ENCODE peak calls at places on chromosomes 13 and 19, in four cellular contexts. J, U, D and Y are unnamed samples.

GRCh38 chr13:26707122-26708006 is 53.2 kb downstream of the GPR12 start:
- DNase-seq in U (peak; percentile 50), J (peak; percentile 71), D (peak; percentile 15), Y (no peak)

GRCh38 chr13:113483504-113484287 is 6.8 kb downstream of the DCUN1D2 start:
- DNase-seq in J (peak; percentile 23), U (no peak), D (no peak), Y (no peak)

GRCh38 chr13:72258340-72258981 is 391.5 kb upstream of the DACH1 start:
- DNase-seq in J (peak; percentile 35), U (no peak), D (no peak), Y (no peak)

GRCh38 chr13:45385320-45385719 is 32.9 kb downstream of the SLC25A30 start:
- DNase-seq in U (no peak), D (no peak), J (no peak), Y (no peak)

GRCh38 chr13:83940742-83941141 is 58.5 kb upstream of the SLITRK1 start:
- DNase-seq in U (no peak), J (no peak), D (no peak), Y (no peak)

GRCh38 chr19:13033819-13034611 is 38.7 kb downstream of the NFIX start:
- DNase-seq in U (peak; percentile 55), J (peak; percentile 85), D (peak; percentile 88), Y (no peak)

GRCh38 chr19:9144920-9145319 is 4.7 kb downstream of the ZNF317 start:
- DNase-seq in D (no peak), U (no peak), J (no peak), Y (no peak)

GRCh38 chr13:54965881-54966280 is 1937.3 kb downstream of the OLFM4 start:
- DNase-seq in U (no peak), D (no peak), J (no peak), Y (no peak)

GRCh38 chr13:76723551-76724232 is 162.5 kb downstream of the KCTD12 start:
- DNase-seq in J (peak; percentile 9), D (no peak), U (no peak), Y (no peak)
- TF ChIP-seq NR2C2 in J (no peak), D (no peak), U (no peak), Y (no peak)

GRCh38 chr19:16265890-16266585 is 58.6 kb upstream of the KLF2 start:
- DNase-seq in U (no peak), J (no peak), D (no peak), Y (no peak)

GRCh38 chr19:16266586-16266942 is 58.1 kb upstream of the KLF2 start:
- DNase-seq in J (no peak), U (no peak), D (no peak), Y (no peak)

GRCh38 chr19:16265205-16265604 is 59.4 kb upstream of the KLF2 start:
- DNase-seq in J (no peak), D (no peak), U (no peak), Y (no peak)

GRCh38 chr19:16273005-16273404 is 51.6 kb upstream of the KLF2 start:
- DNase-seq in D (no peak), U (no peak), J (no peak), Y (no peak)

DNA sequence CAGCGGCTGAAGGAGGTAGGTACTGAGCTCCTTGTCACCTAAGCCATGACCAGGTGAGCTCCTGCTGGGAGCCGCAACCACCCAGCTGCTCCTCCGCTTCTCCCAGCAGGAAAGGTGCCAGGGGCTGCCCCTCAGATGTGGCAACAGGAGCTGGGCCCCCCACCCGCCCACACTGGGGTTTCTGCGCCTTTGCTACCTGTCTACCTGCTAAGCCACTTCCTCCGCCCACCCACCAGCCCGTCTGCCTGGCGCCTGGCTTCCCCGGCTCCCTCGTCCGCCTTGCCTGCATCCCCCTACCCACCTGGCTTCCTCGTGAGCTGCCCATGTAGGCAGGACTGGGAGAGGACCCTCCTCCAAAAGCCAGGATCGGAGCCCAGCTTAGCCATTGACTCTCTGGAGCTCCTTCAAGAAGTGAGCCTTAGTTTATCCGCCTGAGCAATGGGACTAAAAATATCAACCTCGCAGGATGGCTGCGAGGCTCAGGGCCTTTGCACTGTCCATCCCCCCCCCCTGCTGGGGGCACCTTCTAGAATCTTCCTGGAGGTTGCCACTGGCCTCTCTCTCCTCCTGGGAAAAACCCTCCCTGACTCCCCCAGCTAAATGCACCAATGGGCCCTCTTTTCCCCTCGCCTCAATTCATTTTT is 55.8 kb upstream of the KLF2 start:
- DNase-seq in U (no peak), J (no peak), D (no peak), Y (no peak)
- TF ChIP-seq NR2C2 in U (no peak), J (no peak), D (no peak), Y (no peak)

GRCh38 chr13:30375436-30375835 is 46.9 kb upstream of the UBE2L5 start:
- DNase-seq in U (no peak), J (no peak), D (no peak), Y (no peak)
- TF ChIP-seq NR2C2 in U (no peak), J (no peak), D (no peak), Y (no peak)

GRCh38 chr19:1251233-1251502 is 2.8 kb downstream of the MIDN start:
- DNase-seq in J (no peak), D (no peak), U (peak; percentile 37), Y (no peak)

GRCh38 chr19:1252818-1253513 is 4.6 kb downstream of the MIDN start:
- DNase-seq in D (no peak), J (no peak), U (peak; percentile 82), Y (no peak)

GRCh38 chr19:1251503-1252220 is 3.3 kb downstream of the MIDN start:
- DNase-seq in D (no peak), J (no peak), U (peak; percentile 90), Y (no peak)

GRCh38 chr19:1253514-1254080 is 5.2 kb downstream of the MIDN start:
- DNase-seq in D (no peak), U (peak; percentile 85), J (no peak), Y (no peak)

DNA sequence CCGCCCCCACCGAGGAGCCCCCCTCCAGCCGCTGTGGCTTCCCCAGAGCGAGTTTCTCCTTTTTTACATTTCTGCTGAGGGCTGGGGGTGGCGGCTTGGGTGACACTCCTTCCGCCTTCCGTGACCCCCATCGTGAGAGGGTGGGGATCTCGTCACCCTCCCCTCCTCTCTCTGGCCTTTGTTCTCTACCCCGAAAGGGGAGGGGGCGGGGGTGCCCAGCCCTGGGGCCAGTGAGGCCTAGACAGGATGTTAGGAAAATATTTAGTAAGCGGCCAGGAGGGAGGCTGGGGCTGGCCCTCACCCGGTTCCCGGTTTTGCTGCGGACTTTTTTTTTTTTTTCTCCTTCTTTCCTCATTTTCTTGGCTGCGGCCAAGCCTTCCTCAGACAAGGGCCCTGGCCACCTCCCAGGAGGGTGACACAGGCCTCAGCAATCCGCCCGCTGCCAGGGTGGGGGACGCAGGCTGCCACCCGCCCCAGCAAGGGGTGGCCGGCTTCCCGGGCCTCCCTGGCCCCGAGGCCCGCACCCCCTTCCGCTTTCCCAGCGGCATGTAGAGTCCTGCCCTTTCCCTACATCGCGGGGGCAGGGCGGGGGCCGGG is 3.9 kb downstream of the MIDN start:
- DNase-seq in U (no peak), J (no peak), D (no peak), Y (no peak)
- TF ChIP-seq NR2C2 in U (no peak), J (no peak), D (no peak), Y (no peak)

GRCh38 chr13:79631260-79631659 is 150.3 kb downstream of the NDFIP2 start:
- DNase-seq in D (no peak), U (no peak), J (no peak), Y (no peak)
- TF ChIP-seq NR2C2 in D (no peak), U (no peak), J (no peak), Y (no peak)

GRCh38 chr13:112067871-112068305 is 939 bp downstream of the SOX1 start:
- DNase-seq in D (no peak), J (peak; percentile 56), U (no peak), Y (no peak)

GRCh38 chr13:112065521-112065866 is 1.5 kb upstream of the SOX1 start:
- DNase-seq in U (no peak), D (no peak), J (no peak), Y (no peak)

GRCh38 chr13:112067121-112067741 is at the start of gene SOX1:
- DNase-seq in D (no peak), J (peak; percentile 68), U (no peak), Y (no peak)

GRCh38 chr13:112065867-112066623 is 904 bp upstream of the SOX1 start:
- DNase-seq in D (no peak), J (peak; percentile 66), U (no peak), Y (no peak)

GRCh38 chr13:112066624-112067004 is 335 bp upstream of the SOX1 start:
- DNase-seq in D (no peak), U (no peak), J (peak; percentile 83), Y (no peak)
- TF ChIP-seq NR2C2 in D (no peak), U (no peak), J (no peak), Y (no peak)

GRCh38 chr19:10655457-10656312 is 1.5 kb downstream of the ILF3 start:
- DNase-seq in D (peak; percentile 14), J (no peak), U (peak; percentile 12), Y (no peak)
- TF ChIP-seq NR2C2 in D (peak; percentile 59), J (no peak), U (no peak), Y (no peak)

DNA sequence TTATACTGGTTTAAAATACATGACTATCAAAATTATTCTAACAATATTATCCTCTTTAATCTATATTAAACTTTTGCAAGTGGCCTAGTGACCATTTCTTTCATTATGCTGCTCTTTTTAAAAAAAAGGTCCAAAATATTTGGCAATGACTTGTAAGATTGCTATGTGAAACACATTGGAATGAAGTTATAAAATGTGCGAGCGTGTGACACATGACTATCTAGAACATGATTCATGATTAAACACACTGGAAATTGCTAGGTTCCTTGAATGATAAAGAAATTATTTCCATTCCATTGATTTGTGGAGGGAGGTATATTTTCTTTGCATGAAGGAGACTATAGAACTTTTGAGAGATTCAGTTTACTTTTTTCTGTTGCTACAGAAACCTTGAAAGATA is 739.1 kb downstream of the DIAPH3 start:
- DNase-seq in D (no peak), U (no peak), J (no peak), Y (no peak)
- TF ChIP-seq NR2C2 in D (no peak), U (no peak), J (no peak), Y (no peak)

GRCh38 chr13:48625396-48626076 is 28.2 kb upstream of the CYSLTR2 start:
- DNase-seq in D (no peak), J (no peak), U (no peak), Y (no peak)
- TF ChIP-seq NR2C2 in D (no peak), J (no peak), U (no peak), Y (no peak)

GRCh38 chr13:99176309-99177276 is 24.1 kb upstream of the UBAC2 start:
- DNase-seq in J (peak; percentile 89), D (peak; percentile 75), U (peak; percentile 58), Y (no peak)

GRCh38 chr13:99178636-99179035 is 22.0 kb upstream of the UBAC2 start:
- DNase-seq in D (no peak), J (no peak), U (no peak), Y (no peak)

GRCh38 chr13:99173606-99174005 is 27.0 kb upstream of the UBAC2 start:
- DNase-seq in U (no peak), J (no peak), D (no peak), Y (no peak)

GRCh38 chr13:99172951-99173350 is 27.7 kb upstream of the UBAC2 start:
- DNase-seq in J (no peak), U (no peak), D (no peak), Y (no peak)

GRCh38 chr13:99174533-99175100 is 26.0 kb upstream of the UBAC2 start:
- DNase-seq in J (no peak), D (no peak), U (no peak), Y (no peak)
- TF ChIP-seq NR2C2 in J (no peak), D (no peak), U (no peak), Y (no peak)